ENCODE peak calls at places on chromosomes 12 and 14, in five cellular contexts. M is M059J, O is dorsolateral prefrontal cortex, H is uterus, B is NCI-H510A. S is an unnamed sample.
A peak's percentile ranks its signal among the peaks of the same experiment; 100 is the strongest.

GRCh38 chr12:39975374-39975918 is 130.4 kb downstream of the SLC2A13 start:
- DNase-seq in H (no peak), O (no peak), B (no peak), M (peak; percentile 5), S (no peak)

GRCh38 chr12:13368431-13368830 is 171.9 kb downstream of the EMP1 start:
- DNase-seq in O (no peak), M (no peak), B (no peak), H (no peak), S (no peak)

GRCh38 chr12:109500406-109501185 is 23.2 kb downstream of the UBE3B start:
- DNase-seq in O (no peak), H (no peak), B (no peak), M (no peak), S (no peak)

GRCh38 chr12:14619731-14620501 is 52.2 kb upstream of the PLBD1 start:
- DNase-seq in O (no peak), H (no peak), M (no peak), B (no peak), S (no peak)

GRCh38 chr12:89571481-89572190 is 45.8 kb upstream of the POC1B start:
- DNase-seq in M (peak; percentile 65), B (no peak), O (no peak), H (no peak), S (peak; percentile 26)

GRCh38 chr12:100857418-100857817 is 62.8 kb downstream of the ANO4 start:
- DNase-seq in O (no peak), B (no peak), H (no peak), M (no peak), S (no peak)

GRCh38 chr14:98548071-98548686 is 723.8 kb downstream of the BCL11B start:
- DNase-seq in H (no peak), M (no peak), B (no peak), O (no peak), S (no peak)

GRCh38 chr14:78359581-78359980 is 189.4 kb downstream of the NRXN3 start:
- DNase-seq in O (no peak), H (no peak), M (no peak), B (no peak), S (no peak)

GRCh38 chr14:103607039-103607668 is 21.9 kb upstream of the KLC1 start:
- DNase-seq in O (peak; percentile 80), B (peak; percentile 51), H (peak; percentile 85), M (peak; percentile 82), S (peak; percentile 95)

GRCh38 chr12:115001538-115001937 is 317.6 kb upstream of the TBX3 start:
- DNase-seq in B (no peak), O (no peak), H (no peak), M (no peak), S (peak; percentile 27)

GRCh38 chr12:107660861-107661415 is 24.7 kb upstream of the PWP1 start:
- DNase-seq in B (no peak), M (no peak), O (no peak), H (no peak), S (no peak)

GRCh38 chr14:20631023-20631820 is 10.3 kb downstream of the OR6S1 start:
- DNase-seq in O (no peak), H (peak; percentile 70), B (no peak), M (peak; percentile 65), S (peak; percentile 58)

GRCh38 chr12:52903855-52904508 is 894 bp downstream of the KRT8 start:
- DNase-seq in H (peak; percentile 50), B (peak; percentile 78), M (peak; percentile 44), O (no peak), S (peak; percentile 33)

GRCh38 chr12:57543666-57544065 is 3.3 kb downstream of the DCTN2 start:
- DNase-seq in O (no peak), H (no peak), B (peak; percentile 71), M (peak; percentile 25), S (no peak)

GRCh38 chr12:79934309-79935020 is 432 bp downstream of the PPP1R12A start:
- DNase-seq in M (peak; percentile 48), B (peak; percentile 38), H (peak; percentile 51), O (peak; percentile 53), S (no peak)

GRCh38 chr12:93200291-93200917 is 177.3 kb upstream of the NUDT4 start:
- DNase-seq in M (peak; percentile 57), O (no peak), B (no peak), H (no peak), S (peak; percentile 46)

S was measured in astrocyte of the spinal cord.